ENCODE peak calls at places on chromosomes 16 and 17, in four cellular contexts. U, Q, R and E are unnamed samples.

GRCh38 chr17:37092041-37092440 is 143.3 kb downstream of the AATF start:
- DNase-seq in U (no peak), Q (peak), R (no peak), E (no peak)

GRCh38 chr17:58643147-58643546 is 48.7 kb downstream of the TEX14 start:
- DNase-seq in U (no peak), Q (no peak), R (no peak), E (no peak)

GRCh38 chr16:85696761-85697160 is 8.0 kb upstream of the GINS2 start:
- DNase-seq in U (no peak), Q (no peak), R (no peak), E (no peak)

GRCh38 chr16:77194295-77195231 is 3.6 kb downstream of the MON1B start:
- DNase-seq in U (no peak), Q (no peak), R (no peak), E (no peak)

GRCh38 chr16:17334096-17334495 is 136.7 kb downstream of the XYLT1 start:
- DNase-seq in U (no peak), Q (no peak), R (no peak), E (no peak)

GRCh38 chr17:65514082-65514481 is 47.4 kb downstream of the AXIN2 start:
- DNase-seq in U (no peak), Q (no peak), R (no peak), E (no peak)

GRCh38 chr16:51982715-51983680 is 563.9 kb downstream of the TOX3 start:
- DNase-seq in U (peak), Q (peak), R (peak), E (peak)

GRCh38 chr17:48550313-48551205 is 5.7 kb upstream of the HOXB2 start:
- DNase-seq in U (no peak), Q (no peak), R (no peak), E (peak)

GRCh38 chr17:73481672-73482071 is 162.6 kb downstream of the SDK2 start:
- DNase-seq in U (no peak), Q (no peak), R (no peak), E (no peak)

GRCh38 chr17:41363881-41364280 is 5.7 kb downstream of the KRT33B start:
- DNase-seq in U (no peak), Q (no peak), R (no peak), E (no peak)

GRCh38 chr16:85185701-85186100 is 73.4 kb upstream of the CIBAR2 start:
- DNase-seq in U (no peak), Q (no peak), R (no peak), E (no peak)

GRCh38 chr16:48918520-48919258 is 308.7 kb upstream of the N4BP1 start:
- DNase-seq in U (no peak), Q (no peak), R (no peak), E (no peak)

GRCh38 chr17:77478281-77478680 is 337.5 kb downstream of the SEC14L1 start:
- DNase-seq in U (no peak), Q (no peak), R (no peak), E (no peak)

DNA sequence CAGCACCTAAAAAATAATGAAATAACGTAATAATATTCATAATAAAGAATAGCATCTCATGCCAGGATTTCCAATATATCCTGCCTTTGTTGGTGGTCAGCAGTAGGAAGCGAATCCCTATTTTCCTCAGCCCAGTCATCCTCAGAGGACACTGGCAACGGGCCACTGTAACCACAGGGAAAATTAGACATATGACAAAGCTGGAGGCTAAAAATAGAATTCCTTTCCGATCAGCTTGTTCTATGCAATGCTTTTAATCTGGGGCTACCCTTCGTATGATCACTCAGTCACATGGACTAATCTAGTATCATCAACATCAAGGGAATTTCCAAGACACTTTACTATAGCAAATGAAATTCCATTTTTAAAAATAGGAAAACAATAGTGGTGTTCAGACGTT is 246.9 kb upstream of the KCNJ16 start:
- DNase-seq in U (no peak), Q (no peak), R (no peak), E (no peak)
- TF ChIP-seq ELF4 in U (no peak), Q (no peak), R (no peak), E (no peak)

DNA sequence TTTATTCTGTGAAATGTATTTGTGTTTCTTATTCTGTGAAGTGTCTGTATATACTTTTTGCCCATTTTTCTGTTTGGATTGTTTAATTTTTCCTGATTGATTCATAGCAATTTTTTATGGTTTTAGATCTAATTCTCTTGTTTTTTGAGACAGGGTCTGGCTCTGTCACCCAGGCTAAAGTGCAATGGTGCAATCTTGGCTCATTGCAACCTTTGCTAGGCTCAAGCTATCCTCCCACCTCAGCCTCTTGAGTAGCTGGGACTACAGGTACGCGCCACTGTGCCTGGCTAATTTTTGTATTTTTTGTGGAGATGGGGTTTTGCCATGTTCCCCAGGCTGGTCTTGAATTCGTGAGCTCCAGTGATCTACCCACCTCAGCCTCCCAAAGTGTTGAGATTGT is 31.5 kb downstream of the NF1 start:
- DNase-seq in U (no peak), Q (no peak), R (no peak), E (no peak)
- TF ChIP-seq ELF4 in U (no peak), Q (no peak), R (no peak), E (no peak)

DNA sequence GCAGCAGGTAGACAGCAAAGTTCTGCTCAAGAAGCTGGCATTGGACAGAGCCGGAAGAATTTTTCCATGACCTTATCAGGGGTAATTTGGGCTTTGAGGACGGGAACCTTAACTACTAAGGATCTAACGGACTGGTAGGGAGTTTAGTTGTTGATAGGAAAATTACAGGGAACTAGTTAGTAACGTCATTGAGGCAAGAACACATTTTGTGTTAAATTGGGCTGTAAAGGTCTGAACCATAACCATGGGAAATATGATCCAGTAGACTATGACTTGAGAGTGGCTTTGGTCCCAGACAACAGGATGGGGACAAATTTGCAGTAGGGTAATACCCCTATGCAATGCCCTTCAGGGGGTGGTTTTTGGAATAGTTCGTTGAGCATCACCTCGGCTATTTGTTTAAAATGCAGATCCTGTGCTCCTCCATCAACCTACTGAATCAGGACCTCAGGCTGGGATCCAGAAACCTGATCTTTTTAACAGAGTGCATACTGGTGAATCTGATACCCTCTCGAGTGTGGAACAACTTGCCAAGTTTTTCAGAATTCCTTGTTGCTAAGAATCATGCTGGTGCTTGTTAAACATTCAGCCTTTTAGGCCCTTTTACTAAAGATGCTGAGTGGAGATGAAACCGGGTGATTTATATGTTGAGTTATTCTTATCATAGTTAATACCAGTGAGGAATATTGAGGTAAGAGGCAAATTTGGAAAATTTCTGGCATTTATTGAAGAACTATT is 255.1 kb downstream of the MAP2K6 start:
- DNase-seq in U (no peak), Q (no peak), R (no peak), E (no peak)
- TF ChIP-seq ELF4 in U (no peak), Q (no peak), R (no peak), E (no peak)

GRCh38 chr16:86836503-86837125 is 258.3 kb downstream of the FOXL1 start:
- DNase-seq in U (no peak), Q (no peak), R (no peak), E (no peak)
- TF ChIP-seq ELF4 in U (no peak), Q (no peak), R (no peak), E (no peak)

GRCh38 chr16:3787924-3788661 is 70.8 kb upstream of the TRAP1 start:
- DNase-seq in U (no peak), Q (no peak), R (no peak), E (no peak)

GRCh38 chr16:3788711-3789374 is 71.5 kb upstream of the TRAP1 start:
- DNase-seq in U (no peak), Q (no peak), R (no peak), E (no peak)

GRCh38 chr16:3791701-3792100 is 74.4 kb upstream of the TRAP1 start:
- DNase-seq in U (no peak), Q (no peak), R (no peak), E (no peak)

GRCh38 chr16:3792472-3793012 is 75.2 kb upstream of the TRAP1 start:
- DNase-seq in U (no peak), Q (no peak), R (no peak), E (no peak)

GRCh38 chr16:3789375-3790067 is 72.2 kb upstream of the TRAP1 start:
- DNase-seq in U (no peak), Q (no peak), R (no peak), E (no peak)
- TF ChIP-seq ELF4 in U (no peak), Q (no peak), R (no peak), E (no peak)